ENCODE peak calls at places on chromosome 18, in four cellular contexts. C is prostate gland, L is HepG2, Q is HCT116. S is an unnamed sample.
A peak's percentile ranks its signal among the peaks of the same experiment; 100 is the strongest.

GRCh38 chr18:38042496-38042895 is 476.9 kb upstream of the CELF4 start:
- DNase-seq in C (no peak), Q (no peak), L (no peak), S (no peak)

GRCh38 chr18:827093-827677 is 15.1 kb upstream of the YES1 start:
- DNase-seq in Q (no peak), C (no peak), L (no peak), S (no peak)

GRCh38 chr18:12391487-12392136 is 14.6 kb upstream of the AFG3L2 start:
- DNase-seq in Q (peak; percentile 52), C (peak; percentile 57), L (peak; percentile 51), S (peak; percentile 33)

GRCh38 chr18:25299426-25299825 is 52.5 kb downstream of the ZNF521 start:
- DNase-seq in Q (no peak), L (no peak), C (no peak), S (no peak)

GRCh38 chr18:21996261-21996892 is 173.0 kb upstream of the GATA6 start:
- DNase-seq in Q (no peak), L (peak; percentile 23), C (no peak), S (peak; percentile 13)

GRCh38 chr18:2425426-2426317 is 145.6 kb downstream of the METTL4 start:
- DNase-seq in L (no peak), Q (no peak), C (no peak), S (no peak)

GRCh38 chr18:22183647-22184161 is 14.3 kb downstream of the GATA6 start:
- DNase-seq in Q (no peak), C (no peak), L (no peak), S (no peak)

GRCh38 chr18:24219561-24220317 is 80.9 kb downstream of the CABYR start:
- DNase-seq in Q (no peak), L (no peak), C (no peak), S (peak; percentile 78)

GRCh38 chr18:23311346-23312103 is 141.6 kb upstream of the RIOK3 start:
- DNase-seq in Q (no peak), L (no peak), C (peak; percentile 30), S (no peak)

GRCh38 chr18:25076980-25077780 is 274.8 kb downstream of the ZNF521 start:
- DNase-seq in C (no peak), Q (no peak), L (peak; percentile 91), S (no peak)

GRCh38 chr18:67132919-67133318 is 383.6 kb downstream of the DSEL start:
- DNase-seq in Q (no peak), L (no peak), C (no peak), S (no peak)

DNA sequence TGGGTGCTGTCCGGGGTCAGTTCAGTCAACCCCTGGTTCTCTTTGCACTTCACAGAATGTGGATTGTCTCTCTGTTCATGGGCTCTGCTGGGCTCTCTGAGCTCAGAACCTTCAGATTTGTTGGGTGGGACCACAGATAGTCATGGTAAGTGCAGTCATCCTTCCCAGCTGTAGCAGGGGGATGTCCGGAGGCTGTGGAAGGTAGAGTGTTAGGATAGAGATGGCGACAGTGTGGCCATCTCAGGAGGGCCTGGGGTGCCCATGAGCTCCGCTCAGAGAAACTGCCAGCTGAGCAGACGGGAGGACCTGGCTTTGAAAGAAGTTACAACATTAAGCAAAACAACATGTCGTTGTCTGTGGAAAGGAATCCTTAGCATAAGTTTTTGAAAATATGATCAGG is 149.8 kb downstream of the FAM210A start:
- DNase-seq in Q (no peak), L (no peak), C (no peak), S (no peak)
- H3K27ac ChIP-seq in Q (no peak overlapping the region), L (no peak overlapping the region), C (no peak overlapping the region), S (no peak overlapping the region)

DNA sequence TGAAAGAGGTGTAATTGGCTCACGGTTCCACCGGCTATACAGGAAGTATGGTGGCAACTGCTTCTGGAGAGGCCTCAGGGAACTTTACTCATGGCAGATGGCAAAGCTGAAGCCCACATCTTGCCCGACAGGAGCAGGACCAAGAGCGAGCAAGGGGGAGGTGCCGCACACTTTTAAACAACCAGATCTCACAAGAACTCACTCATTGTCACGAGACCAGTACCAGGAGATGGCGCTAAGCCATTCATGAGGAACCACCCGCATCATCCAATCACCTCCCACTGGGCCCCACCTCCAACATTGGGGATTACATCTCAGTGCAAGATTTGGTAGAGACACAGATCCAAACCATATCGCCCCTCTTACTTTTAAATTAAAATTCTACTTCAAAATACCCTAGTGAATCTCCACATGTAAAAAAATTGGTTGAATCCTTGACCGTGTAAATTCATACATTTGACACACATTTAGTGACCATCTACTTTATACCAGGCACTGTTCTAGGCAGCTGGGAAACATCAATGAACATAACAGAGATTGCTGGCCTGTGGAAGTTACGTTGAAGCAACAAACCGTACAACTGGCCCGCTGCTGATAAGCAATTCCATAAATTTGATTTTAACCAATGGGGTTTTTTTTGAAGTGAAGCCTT is 87.6 kb downstream of the ALPK2 start:
- DNase-seq in C (no peak), Q (peak; percentile 74), L (no peak), S (no peak)
- H3K9me3 ChIP-seq in C (no peaks in the 10 kb centered on the region), Q (no peaks in the 10 kb centered on the region), L (no peaks in the 10 kb centered on the region), S (no peaks in the 10 kb centered on the region)

DNA sequence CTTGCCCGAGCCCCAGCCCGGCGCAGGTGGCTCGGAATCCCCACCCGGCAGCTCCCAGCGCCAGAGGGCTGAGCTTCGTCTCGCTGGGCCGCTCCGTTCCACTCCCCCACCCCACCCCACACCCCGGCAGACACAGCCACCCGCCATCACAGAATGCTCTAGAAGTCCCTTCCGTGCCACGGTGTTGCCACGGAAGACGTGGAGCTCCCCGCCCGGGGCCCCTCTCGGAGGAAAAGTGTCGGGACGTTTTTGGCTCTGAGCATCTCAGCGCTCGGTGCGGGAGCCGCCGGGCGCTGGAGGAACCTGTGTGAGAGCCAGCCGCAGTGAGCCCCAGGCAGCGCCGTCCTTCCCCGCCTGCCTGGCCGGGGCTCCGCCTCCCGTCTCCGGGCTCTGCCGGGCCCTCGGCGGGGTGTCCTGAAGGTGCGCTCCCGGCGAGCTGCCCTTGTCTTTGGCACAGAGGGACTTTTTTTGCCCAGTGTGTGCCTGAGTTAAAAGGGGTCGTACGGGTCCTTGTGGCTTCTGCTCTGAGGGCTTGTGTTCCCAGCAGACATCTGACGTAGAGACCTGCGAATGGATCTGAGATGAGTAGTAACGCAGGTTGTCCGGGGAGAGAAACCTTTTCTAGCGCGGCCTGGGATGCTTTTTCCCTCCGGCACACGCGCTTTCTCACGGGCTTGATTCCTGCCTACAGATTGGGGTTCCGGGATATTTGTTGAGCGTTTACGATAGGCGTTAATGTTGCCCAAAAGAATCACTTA is 1.8 kb downstream of the ZCCHC2 start:
- DNase-seq in L (no peak), C (peak; percentile 58), Q (no peak), S (peak; percentile 38)
- TF ChIP-seq POLR2A in L (no peak), C (peak; percentile 56), Q (no peak), S (peak; percentile 51)

DNA sequence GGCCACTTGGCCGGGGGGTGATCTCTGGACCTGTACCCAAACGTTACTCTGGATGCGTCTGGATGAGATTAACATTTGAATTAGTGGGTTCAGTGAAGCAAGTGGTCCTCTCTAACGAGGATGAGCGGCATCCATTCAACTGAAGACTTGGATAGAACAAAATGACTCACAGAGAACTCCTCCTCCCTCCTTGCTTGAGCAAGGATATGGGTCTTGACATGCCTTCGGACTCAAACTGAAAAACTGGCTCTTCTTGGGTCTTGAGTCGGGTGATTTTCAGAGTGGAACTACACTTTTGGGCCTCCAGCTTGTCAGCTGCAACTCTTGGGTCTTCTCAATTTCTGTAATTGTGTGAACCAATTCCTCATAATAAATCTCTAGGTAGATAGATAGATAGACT is 47.2 kb downstream of the NETO1 start:
- DNase-seq in Q (no peak), C (no peak), L (no peak), S (no peak)
- H3K27ac ChIP-seq in Q (no peak overlapping the region), C (no peak overlapping the region), L (no peak overlapping the region), S (no peak overlapping the region)

DNA sequence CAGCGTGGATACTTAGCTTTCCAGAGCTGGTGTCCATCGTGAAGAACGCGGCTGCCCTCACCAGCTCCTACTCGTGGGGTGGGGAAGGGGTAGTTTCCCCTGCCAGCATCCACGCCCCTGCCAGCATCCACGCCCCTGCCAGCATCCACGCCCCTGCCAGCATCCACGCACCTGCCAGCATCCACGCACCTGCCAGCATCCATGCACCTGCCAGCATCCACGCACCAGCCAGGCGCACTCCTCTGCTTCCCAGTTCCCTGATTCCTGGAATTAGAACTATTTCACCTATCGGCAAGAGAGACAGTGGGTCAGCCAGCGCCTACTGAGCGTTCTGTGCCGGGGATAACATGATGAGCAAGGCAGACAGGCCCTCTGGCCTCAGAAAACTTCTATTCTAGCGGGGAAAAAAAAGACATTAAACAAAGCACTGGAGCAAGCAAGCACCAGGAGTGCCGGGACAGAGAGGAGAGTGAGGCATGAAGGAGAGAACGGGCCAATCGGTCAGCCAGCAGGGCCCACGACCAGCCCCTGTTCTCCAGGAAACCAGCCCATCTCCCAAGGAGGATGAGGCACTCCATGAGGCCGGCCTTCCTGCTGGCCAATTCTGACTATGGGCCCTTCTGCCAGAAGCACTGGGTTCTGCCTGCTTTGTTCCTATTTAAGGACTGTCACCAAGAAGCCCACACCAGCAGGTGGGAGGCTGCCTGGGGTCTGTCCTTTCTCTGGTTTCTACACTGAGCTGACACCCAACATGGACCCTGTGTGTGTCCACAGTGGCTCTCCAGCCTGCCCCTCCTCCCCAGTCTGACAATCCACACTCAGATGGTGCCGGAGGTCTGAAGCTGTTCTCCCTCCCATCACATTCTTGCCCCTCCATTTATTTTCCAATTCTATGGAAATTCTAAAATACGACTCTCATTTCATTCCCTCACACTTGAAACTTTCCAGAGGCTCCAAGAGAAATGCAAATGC is 78.4 kb upstream of the SALL3 start:
- DNase-seq in L (no peak), C (no peak), Q (no peak), S (no peak)
- H3K9me3 ChIP-seq in L (no peaks in the 10 kb centered on the region), C (no peaks in the 10 kb centered on the region), Q (no peaks in the 10 kb centered on the region), S (no peaks in the 10 kb centered on the region)

GRCh38 chr18:50097702-50098101 is 97.2 kb downstream of the MYO5B start:
- DNase-seq in Q (peak; percentile 16), L (peak; percentile 24), C (peak; percentile 37), S (peak; percentile 49)
- TF ChIP-seq POLR2A in Q (no peak), L (no peak), C (no peak), S (no peak)

DNA sequence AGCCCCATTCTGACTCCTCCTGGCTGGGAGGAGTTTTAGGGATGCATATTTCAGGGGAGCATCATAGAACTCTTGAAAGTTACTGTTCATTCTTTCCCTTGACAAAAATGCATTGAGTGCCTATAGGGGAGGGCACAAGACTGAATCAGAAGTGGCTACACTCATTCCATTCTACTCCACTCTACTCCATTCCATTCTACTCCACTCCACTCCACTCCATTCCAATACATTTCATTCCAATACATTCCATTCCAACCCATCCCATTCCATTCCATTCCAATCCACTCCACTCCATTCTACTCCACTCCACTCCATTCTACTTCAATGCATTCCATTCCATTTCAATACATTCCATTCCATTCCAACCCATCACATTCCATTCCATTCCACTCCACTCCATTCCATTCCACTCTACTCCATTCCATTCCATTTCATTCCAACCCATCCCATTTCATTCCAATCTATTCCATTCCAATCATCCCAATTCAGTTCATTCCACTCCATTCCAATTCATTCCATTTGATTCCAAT is 110.8 kb downstream of the LOXHD1 start:
- DNase-seq in Q (no peak), C (no peak), L (no peak), S (no peak)
- H3K27ac ChIP-seq in Q (no peak overlapping the region), C (no peak overlapping the region), L (no peak overlapping the region), S (no peak overlapping the region)

GRCh38 chr18:14916181-14916580 is 168.2 kb downstream of the ANKRD30B start:
- DNase-seq in C (no peak), Q (no peak), L (no peak), S (no peak)

GRCh38 chr18:14914126-14914525 is 166.2 kb downstream of the ANKRD30B start:
- DNase-seq in C (no peak), Q (no peak), L (no peak), S (no peak)

GRCh38 chr18:14914771-14915170 is 166.8 kb downstream of the ANKRD30B start:
- DNase-seq in C (no peak), L (no peak), Q (no peak), S (no peak)

GRCh38 chr18:14916851-14917250 is 168.9 kb downstream of the ANKRD30B start:
- DNase-seq in C (no peak), L (no peak), Q (no peak), S (no peak)

GRCh38 chr18:14912967-14913366 is 165.0 kb downstream of the ANKRD30B start:
- DNase-seq in C (no peak), Q (no peak), L (no peak), S (no peak)
- H3K9me3 ChIP-seq in C (no peaks in the 10 kb centered on the region), Q (peaks cover 1% of the 10 kb centered on the region), L (no peaks in the 10 kb centered on the region), S (no peaks in the 10 kb centered on the region)

S was measured in gastrocnemius medialis.